ENCODE peak calls at places on chromosomes 1 and 21, in nine cellular contexts. I is PC-3, T is GM23248, L is hepatocyte, C is mammary epithelial cell, U is MM.1S, H is PC-9, X is K562, D is astrocyte. J is an unnamed sample.

GRCh38 chr1:85243336-85243735 is 16.1 kb downstream of the C1orf52 start:
- DNase-seq in I (no peak), T (no peak), L (no peak), C (no peak), U (no peak), H (no peak), X (no peak), D (no peak), J (no peak)

GRCh38 chr1:36864182-36865079 is 169.9 kb downstream of the GRIK3 start:
- DNase-seq in I (no peak), T (no peak), L (no peak), C (no peak), U (no peak), H (no peak), X (peak; percentile 55), D (no peak), J (no peak)

GRCh38 chr1:120179420-120180348 is 3.4 kb upstream of the SEC22B start:
- DNase-seq in I (peak; percentile 28), T (peak; percentile 81), L (peak; percentile 51), C (peak; percentile 24), U (no peak), H (peak; percentile 35), X (peak; percentile 5), D (peak; percentile 88), J (peak; percentile 93)

GRCh38 chr1:22772054-22772453 is 61.4 kb downstream of the EPHB2 start:
- DNase-seq in I (no peak), T (no peak), L (no peak), C (no peak), U (no peak), H (no peak), X (no peak), D (no peak), J (peak; percentile 51)

GRCh38 chr21:28150778-28151177 is 841.9 kb downstream of the LTN1 start:
- DNase-seq in I (no peak), T (no peak), L (no peak), C (no peak), U (no peak), H (no peak), X (no peak), D (no peak), J (peak; percentile 42)

GRCh38 chr21:45405819-45406762 is 1.1 kb downstream of the COL18A1 start:
- DNase-seq in I (peak; percentile 63), T (peak; percentile 23), L (peak; percentile 60), C (peak; percentile 38), U (no peak), H (peak; percentile 63), X (no peak), D (peak; percentile 55), J (peak; percentile 42)

GRCh38 chr1:235599536-235599935 is 50.0 kb downstream of the GNG4 start:
- DNase-seq in I (no peak), T (no peak), L (no peak), C (no peak), U (no peak), H (no peak), X (no peak), D (no peak), J (no peak)

GRCh38 chr1:161439280-161440232 is 65.7 kb upstream of the FCGR2A start:
- DNase-seq in I (peak; percentile 31), T (peak; percentile 36), L (peak; percentile 23), C (peak; percentile 43), U (no peak), H (no peak), X (peak; percentile 42), D (no peak), J (peak; percentile 1)

GRCh38 chr1:211833174-211833820 is 2.7 kb upstream of the LPGAT1 start:
- DNase-seq in I (no peak), T (no peak), L (no peak), C (no peak), U (no peak), H (no peak), X (no peak), D (no peak), J (no peak)

GRCh38 chr1:198030682-198031081 is 113.5 kb downstream of the LHX9 start:
- DNase-seq in I (no peak), T (peak; percentile 76), L (no peak), C (no peak), U (peak; percentile 47), H (no peak), X (no peak), D (peak; percentile 31), J (peak; percentile 32)

GRCh38 chr1:28236656-28237331 is 870 bp downstream of the ATP5IF1 start:
- DNase-seq in I (no peak), T (peak; percentile 25), L (no peak), C (no peak), U (no peak), H (no peak), X (peak; percentile 65), D (no peak), J (no peak)

GRCh38 chr1:202643397-202644218 is 66.6 kb downstream of the SYT2 start:
- DNase-seq in I (no peak), T (peak; percentile 27), L (peak; percentile 21), C (no peak), U (no peak), H (no peak), X (no peak), D (no peak), J (no peak)
- TF ChIP-seq EZH2 in I (peak; percentile 82), T (peak; percentile 32), L (peak; percentile 42), C (peak; percentile 2), U (peak; percentile 59), H (no peak), X (no peak), D (peak; percentile 69), J (peak; percentile 36)

DNA sequence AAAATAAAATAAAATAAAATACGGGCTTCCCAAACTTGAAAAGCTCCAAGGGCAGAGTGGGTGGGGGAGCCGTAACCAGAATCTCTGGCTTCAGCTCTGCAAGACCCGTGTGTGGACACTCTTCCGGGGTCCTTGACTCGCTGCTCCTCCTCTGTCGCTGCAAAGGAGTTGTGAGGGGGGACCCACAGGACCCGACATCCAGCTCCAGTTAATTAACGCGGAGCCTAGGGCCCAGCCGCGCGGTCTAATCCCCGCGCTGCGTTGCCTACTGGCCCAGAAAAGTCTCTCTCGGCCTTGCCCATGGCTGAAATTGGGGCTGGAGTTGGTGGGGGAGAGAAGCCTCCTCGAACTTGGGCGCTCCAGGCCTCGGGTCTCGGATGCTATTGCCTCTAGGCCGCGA is 1.8 kb downstream of the LMX1A start:
- DNase-seq in I (no peak), T (no peak), L (no peak), C (no peak), U (no peak), H (no peak), X (no peak), D (no peak), J (no peak)
- TF ChIP-seq EZH2 in I (no peak), T (no peak), L (peak; percentile 71), C (no peak), U (no peak), H (no peak), X (no peak), D (no peak), J (peak; percentile 12)

DNA sequence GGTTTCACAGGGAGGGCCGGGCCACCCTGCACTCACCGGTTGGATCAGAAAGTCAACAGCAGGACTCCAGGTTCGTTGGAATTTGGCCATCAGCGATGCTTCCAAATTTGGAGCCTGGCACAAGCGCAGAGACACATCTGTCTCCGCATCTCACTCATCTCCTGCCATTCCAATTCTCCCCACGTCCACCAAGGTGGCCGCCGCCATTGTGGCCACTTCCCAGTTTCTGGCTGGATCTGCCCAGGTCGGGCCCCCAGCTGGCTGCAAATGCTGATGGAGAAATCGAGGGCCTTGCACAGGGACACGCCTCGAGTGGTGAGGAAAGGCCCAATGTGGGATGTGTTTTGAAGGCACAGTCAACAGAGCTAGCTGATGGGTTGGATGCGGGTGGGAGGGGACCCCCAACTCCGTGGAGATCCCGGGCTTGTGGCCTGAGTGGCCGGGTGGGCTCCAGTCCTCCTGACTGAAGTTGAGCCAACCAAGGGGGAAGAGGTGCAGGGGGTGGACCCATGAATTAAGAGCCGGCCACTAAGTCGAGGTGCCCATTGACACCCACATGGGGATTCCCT is 102.7 kb downstream of the CRYAA start:
- DNase-seq in I (no peak), T (no peak), L (no peak), C (no peak), U (no peak), H (no peak), X (no peak), D (no peak), J (no peak)
- TF ChIP-seq EZH2 in I (no peak), T (no peak), L (no peak), C (no peak), U (no peak), H (no peak), X (no peak), D (no peak), J (no peak)

GRCh38 chr21:41769933-41770332 is 3.1 kb upstream of the RIPK4 start:
- DNase-seq in I (no peak), T (no peak), L (peak; percentile 22), C (no peak), U (no peak), H (no peak), X (no peak), D (no peak), J (no peak)

GRCh38 chr21:41767606-41768370 is 936 bp upstream of the RIPK4 start:
- DNase-seq in I (peak; percentile 79), T (peak; percentile 69), L (peak; percentile 49), C (peak; percentile 69), U (no peak), H (peak; percentile 78), X (no peak), D (no peak), J (peak; percentile 32)

GRCh38 chr21:41769521-41769920 is 2.7 kb upstream of the RIPK4 start:
- DNase-seq in I (no peak), T (no peak), L (peak; percentile 3), C (no peak), U (no peak), H (no peak), X (no peak), D (no peak), J (no peak)

GRCh38 chr21:41768371-41769042 is 1.7 kb upstream of the RIPK4 start:
- DNase-seq in I (peak; percentile 97), T (peak; percentile 88), L (peak; percentile 93), C (peak; percentile 87), U (no peak), H (peak; percentile 80), X (no peak), D (peak; percentile 81), J (peak; percentile 85)

GRCh38 chr21:41769106-41769505 is 2.3 kb upstream of the RIPK4 start:
- DNase-seq in I (no peak), T (no peak), L (peak; percentile 20), C (no peak), U (no peak), H (no peak), X (no peak), D (no peak), J (no peak)
- TF ChIP-seq EZH2 in I (no peak), T (no peak), L (no peak), C (no peak), U (no peak), H (no peak), X (no peak), D (no peak), J (no peak)

J was measured in fibroblast of lung.